ENCODE peak calls at places on chromosome 11, in ten cellular contexts. Q, Y, S, M, P, J, U, D, T and C are unnamed samples.

GRCh38 chr11:72833792-72834501 is 19.7 kb downstream of the ATG16L2 start:
- DNase-seq in Q (no peak), Y (no peak), S (no peak), M (no peak), P (no peak), J (no peak), U (no peak), D (no peak), T (no peak), C (no peak)

GRCh38 chr11:35526370-35526792 is 965 bp upstream of the PAMR1 start:
- DNase-seq in Q (peak), Y (no peak), S (no peak), M (no peak), P (no peak), J (peak), U (no peak), D (no peak), T (no peak), C (no peak)

GRCh38 chr11:106208795-106209194 is 131.3 kb downstream of the AASDHPPT start:
- DNase-seq in Q (no peak), Y (no peak), S (no peak), M (no peak), P (no peak), J (no peak), U (no peak), D (no peak), T (no peak), C (no peak)

GRCh38 chr11:109112748-109113378 is 309.1 kb upstream of the C11orf87 start:
- DNase-seq in Q (no peak), Y (no peak), S (no peak), M (no peak), P (no peak), J (no peak), U (no peak), D (no peak), T (no peak), C (no peak)

GRCh38 chr11:120188831-120189455 is 21.9 kb upstream of the OAF start:
- DNase-seq in Q (no peak), Y (no peak), S (no peak), M (no peak), P (no peak), J (no peak), U (no peak), D (no peak), T (no peak), C (no peak)

GRCh38 chr11:129894281-129895125 is 875 bp downstream of the NFRKB start:
- DNase-seq in Q (no peak), Y (no peak), S (no peak), M (peak), P (peak), J (peak), U (no peak), D (no peak), T (no peak), C (peak)

GRCh38 chr11:19934828-19935259 is 222.2 kb downstream of the NAV2 start:
- DNase-seq in Q (peak), Y (no peak), S (no peak), M (no peak), P (no peak), J (peak), U (no peak), D (no peak), T (no peak), C (no peak)

GRCh38 chr11:15816270-15816871 is 540.0 kb downstream of the SOX6 start:
- DNase-seq in Q (peak), Y (no peak), S (no peak), M (peak), P (peak), J (peak), U (peak), D (no peak), T (peak), C (peak)

GRCh38 chr11:16392646-16393045 is 36.3 kb upstream of the SOX6 start:
- DNase-seq in Q (no peak), Y (no peak), S (no peak), M (no peak), P (no peak), J (no peak), U (no peak), D (no peak), T (no peak), C (no peak)

GRCh38 chr11:130000552-130001176 is 2.0 kb downstream of the PRDM10 start:
- DNase-seq in Q (no peak), Y (no peak), S (no peak), M (no peak), P (no peak), J (no peak), U (no peak), D (no peak), T (no peak), C (no peak)

GRCh38 chr11:79026803-79027445 is 413.9 kb downstream of the TENM4 start:
- DNase-seq in Q (no peak), Y (no peak), S (no peak), M (no peak), P (no peak), J (peak), U (no peak), D (no peak), T (no peak), C (no peak)

GRCh38 chr11:100914415-100914814 is 215.2 kb downstream of the PGR start:
- DNase-seq in Q (no peak), Y (no peak), S (no peak), M (no peak), P (no peak), J (no peak), U (no peak), D (no peak), T (no peak), C (no peak)

GRCh38 chr11:2468363-2469240 is 23.8 kb downstream of the KCNQ1 start:
- DNase-seq in Q (no peak), Y (no peak), S (no peak), M (no peak), P (peak), J (no peak), U (no peak), D (no peak), T (no peak), C (no peak)

GRCh38 chr11:27290261-27290660 is 72.8 kb downstream of the CCDC34 start:
- DNase-seq in Q (no peak), Y (no peak), S (no peak), M (no peak), P (no peak), J (no peak), U (no peak), D (no peak), T (no peak), C (no peak)

GRCh38 chr11:73565804-73566203 is 32.1 kb downstream of the FAM168A start:
- DNase-seq in Q (no peak), Y (no peak), S (no peak), M (no peak), P (no peak), J (no peak), U (no peak), D (no peak), T (no peak), C (no peak)

GRCh38 chr11:118265954-118266353 is 1.9 kb upstream of the MPZL2 start:
- DNase-seq in Q (no peak), Y (no peak), S (no peak), M (no peak), P (peak), J (no peak), U (peak), D (no peak), T (no peak), C (peak)

DNA sequence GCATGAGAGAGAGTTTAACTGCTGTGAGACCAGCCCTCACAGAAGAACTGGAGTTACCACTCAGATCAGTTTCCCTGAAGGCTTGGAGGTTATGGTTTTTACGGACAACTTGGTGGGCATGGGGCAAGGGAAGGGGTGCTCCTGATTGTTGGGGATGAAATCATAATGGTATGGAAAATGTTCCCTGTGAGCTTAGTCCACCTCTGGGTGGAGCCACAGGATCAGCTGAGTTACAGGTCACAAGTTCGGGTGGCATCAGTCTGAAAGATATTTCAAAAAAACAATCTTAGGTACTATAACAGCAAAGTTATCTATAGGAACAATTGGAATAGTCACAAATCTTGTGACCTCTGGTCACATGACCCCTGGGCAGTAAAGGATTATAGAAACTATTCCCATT is 162.9 kb downstream of the DLG2 start:
- DNase-seq in Q (no peak), Y (no peak), S (no peak), M (no peak), P (no peak), J (no peak), U (no peak), D (no peak), T (no peak), C (peak)
- TF ChIP-seq CTCF in Q (no peak), Y (no peak), S (no peak), M (no peak), P (peak), J (no peak), U (no peak), D (peak), T (no peak), C (no peak)

GRCh38 chr11:111427471-111427912 is 48.4 kb upstream of the POU2AF1 start:
- DNase-seq in Q (no peak), Y (no peak), S (no peak), M (peak), P (no peak), J (no peak), U (no peak), D (no peak), T (no peak), C (peak)

GRCh38 chr11:111423250-111423615 is 44.2 kb upstream of the POU2AF1 start:
- DNase-seq in Q (no peak), Y (no peak), S (no peak), M (no peak), P (no peak), J (no peak), U (no peak), D (no peak), T (no peak), C (no peak)

GRCh38 chr11:111428113-111428876 is 49.2 kb upstream of the POU2AF1 start:
- DNase-seq in Q (no peak), Y (no peak), S (no peak), M (no peak), P (no peak), J (no peak), U (no peak), D (no peak), T (no peak), C (no peak)

GRCh38 chr11:111426615-111427014 is 47.5 kb upstream of the POU2AF1 start:
- DNase-seq in Q (no peak), Y (no peak), S (no peak), M (peak), P (no peak), J (no peak), U (no peak), D (no peak), T (no peak), C (peak)

GRCh38 chr11:111429066-111429506 is 50.0 kb upstream of the POU2AF1 start:
- DNase-seq in Q (peak), Y (peak), S (no peak), M (no peak), P (peak), J (peak), U (peak), D (no peak), T (no peak), C (peak)
- TF ChIP-seq CTCF in Q (peak), Y (peak), S (peak), M (peak), P (peak), J (peak), U (peak), D (peak), T (peak), C (peak)

DNA sequence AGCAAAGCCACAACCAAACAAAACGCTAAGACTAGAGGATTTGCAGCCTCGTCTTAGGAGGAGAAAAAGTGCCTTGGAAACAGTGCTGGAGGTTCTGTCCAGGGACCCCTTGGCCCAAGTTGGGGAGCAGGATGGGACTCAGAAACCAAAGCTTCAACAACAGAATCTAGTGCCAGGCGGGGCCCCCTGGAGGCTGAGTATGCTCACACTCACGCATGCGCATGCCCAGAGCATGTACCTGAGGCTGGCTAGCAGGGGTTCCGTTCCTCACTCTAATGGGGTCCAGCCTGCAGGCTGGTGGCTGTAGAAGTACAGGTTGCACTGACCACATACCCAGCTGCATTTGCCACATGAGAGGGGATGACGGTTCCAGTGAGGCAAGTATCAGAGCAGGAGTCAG is 568.6 kb upstream of the CADM1 start:
- DNase-seq in Q (no peak), Y (no peak), S (no peak), M (no peak), P (no peak), J (no peak), U (no peak), D (peak), T (no peak), C (no peak)
- TF ChIP-seq CTCF in Q (peak), Y (no peak), S (no peak), M (no peak), P (no peak), J (peak), U (no peak), D (peak), T (peak), C (no peak)

GRCh38 chr11:131584694-131585592 is 214.5 kb downstream of the NTM start:
- DNase-seq in Q (no peak), Y (no peak), S (no peak), M (no peak), P (no peak), J (no peak), U (no peak), D (peak), T (no peak), C (no peak)
- TF ChIP-seq CTCF in Q (peak), Y (no peak), S (no peak), M (no peak), P (peak), J (peak), U (no peak), D (peak), T (peak), C (no peak)

GRCh38 chr11:86355256-86355655 is 19.4 kb upstream of the CCDC81 start:
- DNase-seq in Q (no peak), Y (no peak), S (no peak), M (no peak), P (no peak), J (no peak), U (no peak), D (no peak), T (no peak), C (no peak)

GRCh38 chr11:86363424-86363823 is 11.3 kb upstream of the CCDC81 start:
- DNase-seq in Q (no peak), Y (no peak), S (no peak), M (no peak), P (no peak), J (no peak), U (no peak), D (no peak), T (no peak), C (no peak)

GRCh38 chr11:86358720-86359119 is 16.0 kb upstream of the CCDC81 start:
- DNase-seq in Q (no peak), Y (no peak), S (no peak), M (no peak), P (no peak), J (no peak), U (no peak), D (no peak), T (no peak), C (no peak)

GRCh38 chr11:86365566-86365965 is 9.1 kb upstream of the CCDC81 start:
- DNase-seq in Q (no peak), Y (no peak), S (no peak), M (no peak), P (no peak), J (no peak), U (no peak), D (no peak), T (peak), C (no peak)

GRCh38 chr11:86360775-86361395 is 13.8 kb upstream of the CCDC81 start:
- DNase-seq in Q (peak), Y (no peak), S (peak), M (peak), P (peak), J (peak), U (peak), D (no peak), T (peak), C (peak)
- TF ChIP-seq CTCF in Q (peak), Y (no peak), S (peak), M (no peak), P (peak), J (peak), U (peak), D (peak), T (peak), C (peak)

GRCh38 chr11:6618117-6619020 is 853 bp downstream of the TPP1 start:
- DNase-seq in Q (peak), Y (peak), S (no peak), M (no peak), P (peak), J (peak), U (peak), D (no peak), T (peak), C (no peak)
- TF ChIP-seq CTCF in Q (no peak), Y (no peak), S (no peak), M (no peak), P (no peak), J (no peak), U (no peak), D (no peak), T (peak), C (no peak)

GRCh38 chr11:12086271-12087074 is 23.9 kb upstream of the MICAL2 start:
- DNase-seq in Q (peak), Y (no peak), S (peak), M (peak), P (peak), J (peak), U (peak), D (no peak), T (peak), C (peak)

GRCh38 chr11:12088531-12088930 is 21.9 kb upstream of the MICAL2 start:
- DNase-seq in Q (no peak), Y (no peak), S (no peak), M (no peak), P (no peak), J (no peak), U (no peak), D (no peak), T (no peak), C (no peak)

GRCh38 chr11:12085371-12086251 is 24.8 kb upstream of the MICAL2 start:
- DNase-seq in Q (no peak), Y (no peak), S (peak), M (no peak), P (no peak), J (no peak), U (no peak), D (no peak), T (no peak), C (no peak)

GRCh38 chr11:12088047-12088481 is 22.3 kb upstream of the MICAL2 start:
- DNase-seq in Q (peak), Y (no peak), S (no peak), M (peak), P (peak), J (peak), U (peak), D (no peak), T (no peak), C (peak)

DNA sequence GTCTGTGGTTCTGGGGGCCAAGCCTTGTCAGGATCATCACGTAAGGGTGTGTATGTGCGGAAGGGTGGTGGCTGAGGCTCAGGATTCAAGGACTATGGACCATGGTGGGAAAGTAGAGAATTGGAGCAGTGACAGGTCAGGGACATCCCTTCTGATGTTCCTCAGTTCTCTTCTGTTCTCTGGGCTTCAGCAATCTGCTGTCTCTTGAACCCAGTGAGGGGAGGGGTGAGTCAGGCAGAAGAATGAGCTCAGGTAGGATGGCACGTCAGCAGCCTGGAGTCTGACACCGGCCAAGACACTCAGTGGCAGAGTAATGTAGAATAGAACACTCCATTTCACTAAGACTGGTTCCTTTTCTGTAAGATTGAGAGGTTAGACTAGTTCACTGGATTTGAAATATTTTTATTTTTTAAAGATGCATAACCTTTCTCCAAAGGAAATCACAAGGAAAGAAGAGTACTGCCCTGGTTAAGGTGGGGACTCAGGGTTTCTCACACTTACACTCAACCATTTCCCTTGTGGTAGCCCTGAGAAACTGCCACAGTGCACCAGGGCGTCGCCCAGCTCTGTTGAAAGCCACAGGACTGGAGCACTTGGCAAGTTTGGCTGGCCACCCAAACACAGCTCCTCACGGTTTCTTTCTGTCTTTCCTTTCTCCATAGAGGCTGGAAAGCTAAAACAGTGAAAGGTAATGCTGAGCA is 23.2 kb upstream of the MICAL2 start:
- DNase-seq in Q (peak), Y (no peak), S (no peak), M (peak), P (peak), J (peak), U (peak), D (no peak), T (no peak), C (peak)
- TF ChIP-seq CTCF in Q (peak), Y (no peak), S (no peak), M (no peak), P (peak), J (peak), U (peak), D (peak), T (no peak), C (peak)